ENCODE peak calls at places on chromosomes 6 and 20, in six cellular contexts. F is left lung; X is CD8-positive, alpha-beta T cell; M is left ventricle myocardium inferior; I is choroid plexus epithelial cell; E is AG04450. K is an unnamed sample.

GRCh38 chr20:63896136-63896890 is 1.4 kb downstream of the DNAJC5 start:
- DNase-seq in F (peak; percentile 87), I (no peak), E (no peak), M (peak; percentile 51), X (no peak), K (no peak)

GRCh38 chr20:36086767-36087166 is 67.8 kb upstream of the EPB41L1 start:
- DNase-seq in I (no peak), E (no peak), F (no peak), M (no peak), X (no peak), K (no peak)

GRCh38 chr6:107604549-107604948 is 114.6 kb downstream of the SOBP start:
- DNase-seq in M (no peak), I (no peak), E (no peak), F (no peak), X (no peak), K (no peak)

GRCh38 chr20:34390769-34391447 is 27.8 kb downstream of the ITCH start:
- DNase-seq in X (peak; percentile 5), I (peak; percentile 76), F (no peak), M (no peak), E (peak; percentile 67), K (peak; percentile 51)

GRCh38 chr6:38813026-38813425 is 97.9 kb downstream of the DNAH8 start:
- DNase-seq in I (peak; percentile 4), E (no peak), X (no peak), M (no peak), F (no peak), K (no peak)

GRCh38 chr6:137792160-137793033 is 74.7 kb upstream of the TNFAIP3 start:
- DNase-seq in M (no peak), E (no peak), X (no peak), I (no peak), F (no peak), K (no peak)

GRCh38 chr6:3294921-3295871 is 36.4 kb downstream of the PSMG4 start:
- DNase-seq in M (no peak), X (no peak), E (no peak), F (no peak), I (no peak), K (no peak)

GRCh38 chr6:43285832-43286231 is 12.2 kb upstream of the SLC22A7 start:
- DNase-seq in E (no peak), I (no peak), M (no peak), F (no peak), X (no peak), K (no peak)

GRCh38 chr6:3417473-3417872 is 39.4 kb downstream of the SLC22A23 start:
- DNase-seq in E (no peak), F (no peak), M (no peak), I (no peak), X (no peak), K (no peak)

DNA sequence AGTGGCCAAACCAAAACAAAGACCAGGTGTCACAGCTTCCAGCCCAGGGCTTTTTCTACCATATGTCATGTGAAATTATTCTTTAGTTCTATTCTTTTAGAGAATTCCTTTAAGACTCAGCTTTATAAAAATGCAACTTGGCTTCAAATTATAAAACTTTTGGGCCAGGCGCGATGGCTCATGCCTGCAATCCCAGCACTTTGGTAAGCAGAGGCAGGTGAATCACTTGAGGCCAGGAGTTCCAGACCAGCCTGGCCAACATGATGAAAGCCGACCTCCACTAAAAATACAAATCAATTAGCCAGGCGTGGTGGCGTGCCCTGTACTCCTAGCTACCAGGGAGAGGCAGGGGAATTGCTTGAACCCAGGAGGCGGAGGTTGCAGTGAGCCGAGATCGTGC is 210.3 kb upstream of the ARG1 start:
- DNase-seq in M (no peak), I (no peak), X (no peak), F (no peak), E (no peak), K (no peak)
- H3K4me3 ChIP-seq in M (no peak overlapping the region), I (no peak overlapping the region), X (no peak overlapping the region), F (no peak overlapping the region), E (no peak overlapping the region), K (no peak overlapping the region)

DNA sequence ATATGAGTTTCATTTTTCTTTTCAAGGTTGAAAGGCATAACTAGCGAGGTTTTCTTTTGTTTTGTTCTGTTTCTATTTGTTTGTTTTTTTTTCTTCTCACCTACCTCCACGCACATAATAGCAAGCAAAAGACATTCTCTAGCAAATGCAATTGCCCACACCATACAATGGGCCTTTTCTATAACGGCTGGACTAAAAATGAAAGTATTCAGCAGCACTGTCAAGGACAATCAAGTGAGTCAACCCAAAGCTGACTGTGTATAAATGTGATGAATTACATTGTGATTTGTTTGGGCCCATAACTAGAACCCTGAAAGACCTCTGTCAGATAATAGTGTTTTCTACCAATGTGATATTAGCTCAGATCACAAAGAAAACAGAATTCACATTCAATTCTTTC is 496.7 kb downstream of the RNF144B start:
- DNase-seq in E (no peak), X (no peak), M (no peak), F (no peak), I (no peak), K (no peak)
- H3K4me3 ChIP-seq in E (no peak overlapping the region), X (no peak overlapping the region), M (no peak overlapping the region), F (no peak overlapping the region), I (no peak overlapping the region), K (no peak overlapping the region)

GRCh38 chr20:3801846-3802245 is 5.7 kb downstream of the CDC25B start:
- DNase-seq in E (no peak), M (no peak), X (no peak), F (peak; percentile 83), I (no peak), K (no peak)

GRCh38 chr20:3801299-3801698 is 5.2 kb downstream of the CDC25B start:
- DNase-seq in M (no peak), E (no peak), I (no peak), F (no peak), X (no peak), K (no peak)

GRCh38 chr20:3798908-3799248 is 2.8 kb downstream of the CDC25B start:
- DNase-seq in F (no peak), M (no peak), I (no peak), E (no peak), X (no peak), K (peak; percentile 36)

GRCh38 chr20:3800878-3801260 is 4.8 kb downstream of the CDC25B start:
- DNase-seq in E (no peak), X (no peak), F (no peak), M (no peak), I (no peak), K (no peak)

DNA sequence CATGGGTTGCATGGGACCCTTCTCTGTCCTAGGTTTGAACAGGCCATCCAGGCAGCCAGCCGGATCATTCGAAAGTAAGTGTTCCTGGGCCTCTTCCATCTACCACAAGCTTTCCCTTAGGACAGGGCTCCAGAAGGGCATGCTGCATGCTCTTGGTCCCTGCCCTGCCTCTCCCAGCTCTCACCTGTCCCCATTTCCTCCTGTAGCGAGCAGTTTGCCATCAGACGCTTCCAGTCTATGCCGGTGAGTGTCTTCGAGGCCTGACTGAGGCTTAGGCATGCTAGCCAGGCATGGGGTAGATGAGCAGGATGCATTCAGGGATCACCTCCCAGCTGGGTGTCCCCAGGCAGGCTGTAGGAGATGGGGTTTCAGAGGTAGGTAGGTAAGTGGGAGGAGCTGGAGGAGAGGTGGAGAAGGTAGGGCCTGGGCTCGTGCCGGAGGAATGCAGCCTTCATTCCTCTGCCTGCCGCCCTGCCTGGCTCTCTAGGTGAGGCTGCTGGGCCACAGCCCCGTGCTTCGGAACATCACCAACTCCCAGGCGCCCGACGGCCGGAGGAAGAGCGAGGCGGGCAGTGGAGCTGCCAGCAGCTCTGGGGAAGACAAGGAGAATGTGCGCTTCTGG is 4.3 kb downstream of the CDC25B start:
- DNase-seq in X (no peak), M (no peak), F (no peak), E (no peak), I (no peak), K (no peak)
- H3K4me3 ChIP-seq in X (peak overlapping the region; percentile 66), M (no peak overlapping the region), F (no peak overlapping the region), E (no peak overlapping the region), I (no peak overlapping the region), K (no peak overlapping the region)

DNA sequence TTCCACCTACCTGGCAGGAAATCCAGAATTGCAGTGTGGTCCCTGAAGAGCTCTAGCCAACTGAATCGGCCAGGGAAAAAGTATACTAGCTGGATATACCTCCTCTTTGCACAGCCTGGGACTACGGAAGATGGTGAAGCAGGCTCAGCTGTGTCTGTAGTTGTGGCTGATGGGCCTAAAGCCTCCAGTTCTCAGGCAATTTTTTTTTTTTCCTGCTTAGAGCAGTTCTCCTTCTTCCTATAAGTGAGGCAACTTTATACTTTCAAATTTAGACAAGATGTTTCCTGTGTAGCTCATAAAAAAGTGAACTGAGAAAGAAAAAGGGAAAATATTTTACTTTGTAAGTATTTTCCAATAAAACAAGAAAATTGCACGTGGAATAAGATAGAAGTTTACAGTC is 172.9 kb downstream of the CARMIL1 start:
- DNase-seq in M (no peak), F (no peak), I (no peak), X (no peak), E (no peak), K (no peak)
- H3K4me3 ChIP-seq in M (no peak overlapping the region), F (no peak overlapping the region), I (no peak overlapping the region), X (no peak overlapping the region), E (no peak overlapping the region), K (no peak overlapping the region)

GRCh38 chr6:42125231-42125630 is 17.2 kb downstream of the C6orf132 start:
- DNase-seq in E (no peak), X (no peak), I (no peak), M (no peak), F (no peak), K (no peak)
- H3K4me3 ChIP-seq in E (no peak overlapping the region), X (no peak overlapping the region), I (no peak overlapping the region), M (no peak overlapping the region), F (no peak overlapping the region), K (no peak overlapping the region)

DNA sequence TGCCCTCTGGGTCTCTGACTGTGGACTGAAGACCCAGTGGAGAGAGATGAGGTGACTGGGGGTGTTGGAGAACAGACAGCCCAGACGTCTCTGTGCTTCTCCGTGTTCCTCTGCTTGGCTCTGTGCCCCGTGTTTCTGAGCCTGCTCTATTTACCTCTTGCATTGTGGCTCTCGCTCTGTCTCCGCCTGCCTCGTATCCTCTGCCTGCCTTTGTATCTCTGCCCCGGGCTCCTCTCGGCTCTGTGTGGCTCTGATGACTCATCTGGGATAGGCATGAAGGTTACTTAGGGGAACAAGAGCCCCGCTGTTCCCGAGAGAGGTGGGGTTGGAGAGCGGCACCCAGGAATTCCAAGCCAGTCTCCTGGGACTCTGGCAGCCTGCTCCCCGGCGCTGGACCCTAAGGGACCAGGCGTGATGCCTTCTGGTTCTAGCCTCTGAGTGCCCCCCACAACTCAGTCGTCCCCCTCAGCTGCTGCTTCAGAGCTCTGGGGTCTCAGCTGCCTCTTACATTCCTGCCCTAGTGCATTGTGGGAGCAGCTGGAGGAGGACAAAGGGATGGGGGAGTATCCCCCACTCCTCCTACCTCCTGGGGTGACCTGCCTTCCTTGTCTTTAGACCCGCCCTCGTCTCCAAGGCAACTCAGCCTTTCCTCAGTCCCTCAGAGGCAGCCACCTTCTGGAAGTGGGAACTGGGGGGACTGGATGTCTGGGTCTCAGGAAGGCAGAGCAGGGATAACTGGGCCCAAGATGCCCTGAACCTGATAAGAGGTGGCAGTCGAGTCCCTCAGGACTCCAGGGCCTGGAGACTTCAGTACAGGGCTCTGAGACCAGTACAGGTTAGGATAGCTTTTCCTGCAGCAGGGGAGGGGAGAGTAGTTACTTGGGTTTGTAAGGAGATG is 1.9 kb downstream of the DDR1 start:
- DNase-seq in F (no peak), I (peak; percentile 83), M (peak; percentile 48), X (no peak), E (peak; percentile 26), K (peak; percentile 40)
- H3K4me3 ChIP-seq in F (peak overlapping the region; percentile 6), I (peak overlapping the region; percentile 72), M (peak overlapping the region; percentile 87), X (peak overlapping the region; percentile 55), E (peak overlapping the region; percentile 83), K (peak overlapping the region; percentile 76)